ENCODE peak calls at places on chromosomes 2 and 18, in ten cellular contexts. S is stomach, T is transverse colon, J is esophagus muscularis mucosa, K is ovary, X is HepG2, H is K562, P is sigmoid colon, C is SK-N-SH, U is GM12878. G is an unnamed sample. For H3K36me3, the result is how much of the 10 kb centered on the place peaks cover.

GRCh38 chr2:239268082-239268481 is 132.7 kb downstream of the HDAC4 start:
- DNase-seq in K (no peak), P (peak), U (no peak), X (no peak), H (no peak), J (no peak), S (peak), C (no peak), T (peak), G (peak)

GRCh38 chr18:43572165-43572564 is 294.9 kb upstream of the SYT4 start:
- DNase-seq in K (no peak), T (no peak), U (no peak), C (no peak), J (no peak), X (no peak), S (no peak), P (no peak), H (no peak), G (no peak)

GRCh38 chr2:236642584-236643291 is 73.1 kb downstream of the ACKR3 start:
- DNase-seq in X (peak), S (peak), K (peak), C (no peak), T (peak), H (no peak), J (peak), P (peak), U (no peak), G (peak)

GRCh38 chr2:11131166-11131920 is 23.9 kb upstream of the SLC66A3 start:
- DNase-seq in T (no peak), K (no peak), U (no peak), H (no peak), J (no peak), S (no peak), X (no peak), P (peak), C (no peak), G (no peak)

GRCh38 chr18:78630981-78631510 is 348.6 kb upstream of the SALL3 start:
- DNase-seq in J (no peak), H (no peak), S (no peak), K (no peak), X (no peak), C (no peak), U (no peak), T (no peak), P (no peak), G (no peak)

GRCh38 chr2:113036763-113037162 is 15.9 kb downstream of the IL36B start:
- DNase-seq in X (no peak), U (no peak), P (no peak), K (no peak), T (no peak), J (peak), C (no peak), H (no peak), S (no peak), G (no peak)

GRCh38 chr18:42196651-42197050 is 241.6 kb downstream of the PIK3C3 start:
- DNase-seq in U (no peak), C (no peak), T (no peak), H (no peak), X (no peak), K (no peak), P (no peak), J (no peak), S (no peak), G (no peak)

GRCh38 chr2:135775420-135775819 is 33.8 kb downstream of the UBXN4 start:
- DNase-seq in K (no peak), C (no peak), T (no peak), X (no peak), U (no peak), P (no peak), J (no peak), S (no peak), H (no peak), G (no peak)

GRCh38 chr2:152847067-152847466 is 128.6 kb downstream of the ARL6IP6 start:
- DNase-seq in S (no peak), K (no peak), J (no peak), T (no peak), C (peak), H (no peak), U (no peak), X (no peak), P (no peak), G (no peak)

GRCh38 chr2:7448578-7449264 is 531.5 kb downstream of the RNF144A start:
- DNase-seq in J (no peak), U (no peak), X (no peak), T (no peak), H (no peak), P (no peak), S (no peak), C (no peak), K (no peak), G (no peak)

GRCh38 chr2:239014897-239015768 is 167.2 kb downstream of the TWIST2 start:
- DNase-seq in U (no peak), K (peak), C (no peak), P (peak), J (no peak), T (no peak), X (no peak), S (peak), H (no peak), G (peak)

GRCh38 chr2:176494949-176495353 is 225.7 kb downstream of the MTX2 start:
- DNase-seq in U (no peak), P (peak), X (no peak), J (no peak), H (no peak), S (peak), K (peak), T (peak), C (no peak), G (peak)

GRCh38 chr2:85397925-85398331 is 12.2 kb downstream of the CAPG start:
- DNase-seq in C (no peak), K (no peak), J (no peak), X (no peak), U (no peak), T (no peak), H (no peak), P (peak), S (no peak), G (no peak)

GRCh38 chr2:234001380-234001993 is 49.0 kb upstream of the SPP2 start:
- DNase-seq in K (no peak), P (no peak), H (no peak), U (no peak), J (peak), S (no peak), X (no peak), C (no peak), T (no peak), G (no peak)

GRCh38 chr18:76528477-76529432 is 33.7 kb upstream of the ZNF516 start:
- DNase-seq in J (no peak), T (peak), C (no peak), U (peak), H (no peak), K (peak), P (peak), S (peak), X (peak), G (no peak)

GRCh38 chr2:101476605-101477208 is 1.8 kb upstream of the RFX8 start:
- DNase-seq in S (no peak), P (no peak), U (no peak), K (no peak), J (no peak), C (no peak), H (no peak), X (peak), T (no peak), G (no peak)

GRCh38 chr18:65751145-65752085 is 603 bp downstream of the CDH7 start:
- DNase-seq in S (no peak), C (no peak), U (no peak), T (no peak), J (no peak), H (no peak), K (no peak), X (no peak), P (no peak), G (no peak)

GRCh38 chr2:126775300-126775985 is 119.5 kb downstream of the GYPC start:
- DNase-seq in P (no peak), S (no peak), C (no peak), T (no peak), J (no peak), H (no peak), U (no peak), X (no peak), K (no peak), G (no peak)

GRCh38 chr2:126778561-126779285 is 120.0 kb upstream of the TEX51 start:
- DNase-seq in H (no peak), U (no peak), K (no peak), S (no peak), T (peak), C (no peak), X (no peak), P (no peak), J (no peak), G (no peak)

GRCh38 chr2:126776255-126776654 is 120.3 kb downstream of the GYPC start:
- DNase-seq in U (no peak), S (no peak), T (no peak), J (no peak), P (no peak), K (peak), C (no peak), X (no peak), H (no peak), G (no peak)

GRCh38 chr2:126777620-126777978 is 121.1 kb upstream of the TEX51 start:
- DNase-seq in J (no peak), K (no peak), C (no peak), P (no peak), T (no peak), U (no peak), H (no peak), S (no peak), X (no peak), G (no peak)

DNA sequence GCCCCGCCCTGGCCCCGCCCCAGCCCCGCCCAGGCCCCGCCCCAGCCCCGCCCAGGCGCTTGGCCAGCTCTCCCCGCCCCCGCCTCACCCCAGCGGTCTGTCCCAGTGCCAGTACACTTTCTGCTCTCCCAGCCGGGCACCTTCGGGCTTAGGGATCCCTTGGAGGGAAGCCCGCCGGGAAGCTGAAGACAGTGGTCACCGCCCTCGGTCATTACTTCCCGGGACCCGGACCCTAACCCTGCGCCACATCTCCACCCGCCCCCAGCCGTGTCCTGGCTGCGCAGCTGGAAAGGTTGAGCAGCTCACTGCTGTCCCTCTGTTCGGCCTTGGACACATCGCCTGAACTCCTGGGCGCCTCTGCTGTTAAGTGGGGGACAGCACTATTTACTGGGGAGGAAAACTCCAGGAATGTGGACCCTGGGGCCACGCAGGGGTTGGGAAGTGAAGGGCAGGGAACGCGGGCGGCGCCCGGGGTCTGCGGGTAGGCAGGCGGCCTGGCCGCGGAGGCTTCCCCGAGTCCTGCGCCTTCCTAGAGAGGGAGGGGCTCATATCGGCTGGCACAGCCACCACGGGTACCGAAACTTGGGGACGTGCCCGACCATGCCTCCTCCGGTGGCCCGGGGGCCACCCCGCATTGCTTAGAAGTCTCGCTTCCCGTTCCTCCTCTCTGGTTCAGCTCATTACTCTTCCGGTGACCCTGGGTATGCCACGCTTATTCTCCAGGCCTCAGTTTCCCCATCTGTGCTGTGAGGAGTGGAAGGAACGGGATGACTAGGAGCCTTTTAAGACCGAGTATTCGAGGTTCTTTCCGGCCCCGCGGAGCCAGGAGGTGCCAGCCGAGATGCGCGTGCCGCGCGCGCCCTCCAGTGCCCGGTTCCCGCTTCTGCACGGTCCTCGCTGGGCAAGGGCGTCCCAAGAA is 121.0 kb downstream of the GYPC start:
- DNase-seq in K (peak), P (peak), U (peak), C (peak), S (peak), J (peak), H (peak), X (peak), T (peak), G (peak)
- TF ChIP-seq CTCF in K (peak), P (peak), U (peak), C (peak), S (peak), J (peak), H (peak), X (peak), T (peak), G (peak)

DNA sequence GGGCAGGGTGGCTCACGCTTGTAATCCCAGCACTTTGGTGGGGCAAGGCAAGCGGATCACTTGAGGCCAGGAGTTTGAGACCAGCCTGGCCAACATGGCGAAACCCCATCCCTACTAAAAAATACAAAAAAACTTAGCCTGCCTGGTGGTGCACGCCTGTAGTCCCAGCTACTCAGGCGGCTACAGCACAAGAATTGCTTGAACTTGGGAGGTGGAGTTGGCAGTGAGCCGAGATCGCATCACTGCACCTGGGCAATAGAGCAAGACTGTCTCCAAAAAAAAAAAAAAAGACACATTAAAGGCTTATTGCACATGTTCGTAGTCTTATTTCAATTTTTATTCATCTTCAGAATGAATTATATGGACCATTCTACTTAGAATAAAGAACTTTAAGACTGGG is 110.2 kb downstream of the BMPR2 start:
- DNase-seq in H (no peak), T (no peak), C (no peak), K (no peak), S (no peak), U (no peak), P (no peak), J (no peak), X (no peak), G (no peak)
- TF ChIP-seq EP300 in H (no peak), T (no peak), C (no peak), K (no peak), S (no peak), U (no peak), P (no peak), J (no peak), X (no peak), G (no peak)

DNA sequence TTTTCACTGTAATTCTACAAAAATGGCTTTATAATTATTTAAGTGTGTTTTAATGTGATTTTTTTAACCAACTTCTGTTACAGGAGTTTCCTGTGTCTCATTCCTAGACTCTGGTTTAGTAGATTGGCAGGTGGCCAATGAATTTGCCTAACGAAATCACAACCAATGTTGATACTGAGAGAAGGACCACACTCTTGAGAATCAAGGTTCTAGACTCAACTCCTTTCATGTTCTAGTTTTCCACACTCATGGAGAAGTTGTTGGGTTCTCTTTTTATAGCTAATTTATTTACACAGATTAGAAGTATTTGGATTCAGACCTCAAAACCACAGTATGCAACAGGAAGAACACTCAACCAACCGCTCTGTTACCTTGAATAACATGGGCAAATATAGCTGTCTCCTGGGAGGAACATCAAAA is 22.6 kb upstream of the USP34 start:
- DNase-seq in P (no peak), K (no peak), H (no peak), X (no peak), J (no peak), S (no peak), T (no peak), U (no peak), C (peak), G (no peak)
- H3K36me3 ChIP-seq in P (half or more), K (under half), H (half or more), X (half or more), J (half or more), S (half or more), T (half or more), U (half or more), C (half or more), G (half or more)

GRCh38 chr18:9860682-9861081 is 25.1 kb upstream of the TXNDC2 start:
- DNase-seq in S (no peak), C (no peak), K (no peak), U (no peak), J (no peak), T (no peak), X (no peak), H (no peak), P (no peak), G (no peak)

GRCh38 chr18:9861933-9862332 is 23.8 kb upstream of the TXNDC2 start:
- DNase-seq in U (peak), X (no peak), S (no peak), J (no peak), H (no peak), T (no peak), K (no peak), P (no peak), C (no peak), G (no peak)

GRCh38 chr18:9858642-9859041 is 27.1 kb upstream of the TXNDC2 start:
- DNase-seq in X (no peak), H (no peak), C (no peak), T (no peak), P (no peak), S (no peak), K (no peak), J (no peak), U (no peak), G (no peak)

GRCh38 chr18:9861157-9861556 is 24.6 kb upstream of the TXNDC2 start:
- DNase-seq in H (no peak), U (peak), S (no peak), J (no peak), T (no peak), P (no peak), X (no peak), K (no peak), C (no peak), G (no peak)

GRCh38 chr18:9859232-9859631 is 26.5 kb upstream of the TXNDC2 start:
- DNase-seq in T (no peak), P (no peak), J (no peak), U (no peak), S (no peak), H (no peak), X (no peak), K (no peak), C (no peak), G (no peak)
- TF ChIP-seq CTCF in T (no peak), P (no peak), J (no peak), U (no peak), S (no peak), H (no peak), X (no peak), K (no peak), C (no peak), G (no peak)

DNA sequence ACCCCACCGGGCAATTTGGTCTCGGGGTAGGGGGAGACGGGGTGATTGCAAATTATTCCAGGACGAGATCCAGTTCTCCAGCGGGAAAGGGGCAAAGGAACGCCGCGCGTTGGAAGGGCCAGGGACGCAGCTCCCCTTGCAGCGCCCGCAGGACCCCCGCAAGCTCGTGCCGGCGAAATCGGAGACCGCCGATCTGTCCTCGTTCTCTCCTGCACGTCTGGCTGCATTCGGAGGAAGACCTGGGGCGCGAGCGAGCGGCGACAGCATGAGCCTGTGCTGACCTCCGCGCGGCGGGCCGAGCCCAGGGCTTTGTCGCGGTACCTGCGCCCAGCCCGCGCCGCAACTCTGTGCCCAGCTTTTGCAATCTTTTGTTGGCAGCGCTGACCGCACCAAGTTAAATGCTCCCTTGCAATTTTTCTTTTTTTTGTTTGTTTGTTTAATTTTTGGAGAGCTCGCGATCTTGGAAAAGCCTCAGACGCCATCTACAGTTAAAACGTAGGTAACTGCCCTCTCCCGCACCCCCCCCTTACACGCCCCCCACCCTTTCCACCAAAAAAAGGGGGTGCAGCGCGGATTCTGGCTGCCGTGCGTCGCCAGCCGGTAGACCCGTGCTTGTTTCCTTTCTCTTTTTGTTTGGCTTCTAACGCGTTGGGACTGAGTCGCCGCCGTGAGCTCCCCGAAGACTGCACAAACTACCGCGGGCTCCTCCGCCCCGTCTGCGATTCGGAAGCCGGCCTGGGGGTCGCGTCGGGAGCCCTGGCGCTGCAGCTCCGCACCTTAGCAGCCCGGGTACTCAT is 653 bp downstream of the TRIB2 start:
- DNase-seq in P (peak), C (peak), J (no peak), X (no peak), S (peak), T (peak), K (peak), H (peak), U (no peak), G (peak)
- TF ChIP-seq EP300 in P (no peak), C (no peak), J (no peak), X (no peak), S (no peak), T (no peak), K (no peak), H (no peak), U (no peak), G (no peak)

GRCh38 chr2:203492965-203493364 is 42.1 kb downstream of the RAPH1 start:
- DNase-seq in J (no peak), U (no peak), H (no peak), S (no peak), X (no peak), P (no peak), K (no peak), C (no peak), T (no peak), G (no peak)
- H3K36me3 ChIP-seq in J (under half), U (under half), H (under half), S (under half), X (under half), P (under half), K (under half), C (under half), T (under half), G (under half)

GRCh38 chr18:12060182-12060870 is 33.3 kb upstream of the ANKRD62 start:
- DNase-seq in K (no peak), T (no peak), U (no peak), P (no peak), S (no peak), H (no peak), C (peak), J (no peak), X (no peak), G (peak)
- TF ChIP-seq CTCF in K (no peak), T (no peak), U (no peak), P (no peak), S (no peak), H (no peak), C (peak), J (no peak), X (no peak), G (no peak)

DNA sequence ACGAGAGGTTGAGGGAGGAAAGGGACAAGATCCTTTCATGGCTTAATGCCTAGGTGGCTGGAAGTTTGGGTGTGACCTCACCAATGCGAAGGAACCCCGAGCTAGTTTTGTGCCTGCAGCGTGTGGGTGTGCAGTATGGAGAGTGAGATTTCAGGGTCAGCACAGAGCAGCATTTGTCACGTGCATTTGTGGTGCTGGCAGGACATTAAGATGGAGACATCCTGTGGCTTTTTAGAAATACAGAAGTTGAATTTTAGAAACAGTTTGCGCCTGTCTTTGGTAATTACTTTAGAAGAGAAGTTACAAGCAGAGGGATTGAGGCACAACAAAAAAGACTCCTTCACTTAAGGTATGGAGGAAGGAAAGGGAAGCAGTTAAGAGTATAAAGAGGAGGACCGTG is 258.2 kb upstream of the THUMPD2 start:
- DNase-seq in J (no peak), S (no peak), U (no peak), H (no peak), P (no peak), K (no peak), T (no peak), X (no peak), C (no peak), G (peak)
- TF ChIP-seq EP300 in J (no peak), S (no peak), U (no peak), H (no peak), P (no peak), K (no peak), T (no peak), X (no peak), C (no peak), G (no peak)

G was measured in upper lobe of left lung.